ENCODE peak calls at places on chromosomes 12 and 14, in nine cellular contexts. One of them, this sample, is unnamed. For H3K4me1, the result is how much of the 10 kb centered on the place peaks cover.

GRCh38 chr14:64730681-64731080 is 26.5 kb downstream of the PLEKHG3 start:
- DNase-seq in transverse colon: no peak
- DNase-seq in Peyer's patch: peak
- DNase-seq in body of pancreas: no peak
- DNase-seq in breast epithelium: no peak
- DNase-seq in adrenal gland: no peak
- DNase-seq in heart left ventricle: peak
- DNase-seq in tibial nerve: no peak
- DNase-seq in A549: no peak
- DNase-seq in this sample: no peak

GRCh38 chr12:129911437-129912049 is 7.7 kb upstream of the TMEM132D start:
- DNase-seq in A549: peak
- DNase-seq in tibial nerve: no peak
- DNase-seq in transverse colon: peak
- DNase-seq in breast epithelium: no peak
- DNase-seq in heart left ventricle: peak
- DNase-seq in adrenal gland: peak
- DNase-seq in Peyer's patch: no peak
- DNase-seq in body of pancreas: peak
- DNase-seq in this sample: no peak

GRCh38 chr14:58637391-58638230 is at the start of gene DACT1:
- DNase-seq in tibial nerve: peak
- DNase-seq in transverse colon: peak
- DNase-seq in breast epithelium: no peak
- DNase-seq in heart left ventricle: peak
- DNase-seq in Peyer's patch: peak
- DNase-seq in A549: peak
- DNase-seq in adrenal gland: peak
- DNase-seq in body of pancreas: peak
- DNase-seq in this sample: peak

GRCh38 chr12:55908726-55909512 is 18.8 kb downstream of the PYM1 start:
- DNase-seq in A549: no peak
- DNase-seq in heart left ventricle: no peak
- DNase-seq in breast epithelium: no peak
- DNase-seq in body of pancreas: peak
- DNase-seq in Peyer's patch: no peak
- DNase-seq in tibial nerve: no peak
- DNase-seq in transverse colon: no peak
- DNase-seq in adrenal gland: no peak
- DNase-seq in this sample: no peak

GRCh38 chr14:59631237-59631636 is 54.6 kb upstream of the CCDC175 start:
- DNase-seq in adrenal gland: no peak
- DNase-seq in transverse colon: no peak
- DNase-seq in body of pancreas: no peak
- DNase-seq in Peyer's patch: no peak
- DNase-seq in A549: no peak
- DNase-seq in heart left ventricle: no peak
- DNase-seq in tibial nerve: no peak
- DNase-seq in breast epithelium: no peak
- DNase-seq in this sample: no peak

GRCh38 chr12:6345319-6346071 is 3.6 kb upstream of the TNFRSF1A start:
- DNase-seq in adrenal gland: peak
- DNase-seq in A549: peak
- DNase-seq in Peyer's patch: peak
- DNase-seq in tibial nerve: no peak
- DNase-seq in body of pancreas: peak
- DNase-seq in breast epithelium: no peak
- DNase-seq in transverse colon: no peak
- DNase-seq in heart left ventricle: no peak
- DNase-seq in this sample: peak

GRCh38 chr14:54173782-54174181 is 217.2 kb upstream of the BMP4 start:
- DNase-seq in breast epithelium: no peak
- DNase-seq in tibial nerve: no peak
- DNase-seq in A549: no peak
- DNase-seq in transverse colon: no peak
- DNase-seq in adrenal gland: no peak
- DNase-seq in body of pancreas: no peak
- DNase-seq in heart left ventricle: no peak
- DNase-seq in Peyer's patch: no peak
- DNase-seq in this sample: no peak

GRCh38 chr12:1115471-1116242 is 124.6 kb downstream of the ERC1 start:
- DNase-seq in adrenal gland: no peak
- DNase-seq in body of pancreas: no peak
- DNase-seq in transverse colon: no peak
- DNase-seq in heart left ventricle: no peak
- DNase-seq in breast epithelium: no peak
- DNase-seq in A549: no peak
- DNase-seq in Peyer's patch: no peak
- DNase-seq in tibial nerve: no peak
- DNase-seq in this sample: no peak

GRCh38 chr12:29212682-29213397 is 63.8 kb downstream of the FAR2 start:
- DNase-seq in adrenal gland: no peak
- DNase-seq in A549: no peak
- DNase-seq in tibial nerve: no peak
- DNase-seq in transverse colon: no peak
- DNase-seq in breast epithelium: no peak
- DNase-seq in body of pancreas: no peak
- DNase-seq in Peyer's patch: no peak
- DNase-seq in heart left ventricle: no peak
- DNase-seq in this sample: no peak

GRCh38 chr12:68899251-68899771 is 33.7 kb downstream of the CPM start:
- DNase-seq in heart left ventricle: no peak
- DNase-seq in adrenal gland: peak
- DNase-seq in tibial nerve: peak
- DNase-seq in body of pancreas: peak
- DNase-seq in A549: peak
- DNase-seq in breast epithelium: no peak
- DNase-seq in Peyer's patch: peak
- DNase-seq in transverse colon: peak
- DNase-seq in this sample: no peak

GRCh38 chr12:122527478-122527944 is 462 bp downstream of the KNTC1 start:
- DNase-seq in A549: peak
- DNase-seq in adrenal gland: no peak
- DNase-seq in transverse colon: peak
- DNase-seq in body of pancreas: no peak
- DNase-seq in Peyer's patch: no peak
- DNase-seq in heart left ventricle: no peak
- DNase-seq in breast epithelium: no peak
- DNase-seq in tibial nerve: no peak
- DNase-seq in this sample: no peak

GRCh38 chr12:11941601-11942360 is 129.0 kb upstream of the BCL2L14 start:
- DNase-seq in tibial nerve: no peak
- DNase-seq in Peyer's patch: no peak
- DNase-seq in adrenal gland: no peak
- DNase-seq in breast epithelium: no peak
- DNase-seq in A549: no peak
- DNase-seq in body of pancreas: no peak
- DNase-seq in transverse colon: no peak
- DNase-seq in heart left ventricle: no peak
- DNase-seq in this sample: no peak

GRCh38 chr14:61179061-61179675 is 102.0 kb downstream of the TMEM30B start:
- DNase-seq in transverse colon: no peak
- DNase-seq in breast epithelium: no peak
- DNase-seq in tibial nerve: no peak
- DNase-seq in heart left ventricle: no peak
- DNase-seq in A549: peak
- DNase-seq in body of pancreas: no peak
- DNase-seq in adrenal gland: no peak
- DNase-seq in Peyer's patch: no peak
- DNase-seq in this sample: no peak

GRCh38 chr14:61178226-61179060 is 102.7 kb downstream of the TMEM30B start:
- DNase-seq in heart left ventricle: no peak
- DNase-seq in tibial nerve: no peak
- DNase-seq in transverse colon: no peak
- DNase-seq in breast epithelium: no peak
- DNase-seq in adrenal gland: peak
- DNase-seq in Peyer's patch: no peak
- DNase-seq in body of pancreas: peak
- DNase-seq in A549: peak
- DNase-seq in this sample: no peak

GRCh38 chr14:61179776-61180398 is 101.3 kb downstream of the TMEM30B start:
- DNase-seq in heart left ventricle: no peak
- DNase-seq in adrenal gland: no peak
- DNase-seq in transverse colon: no peak
- DNase-seq in tibial nerve: no peak
- DNase-seq in Peyer's patch: no peak
- DNase-seq in breast epithelium: no peak
- DNase-seq in body of pancreas: no peak
- DNase-seq in A549: no peak
- DNase-seq in this sample: no peak

GRCh38 chr14:61176686-61177085 is 104.5 kb downstream of the TMEM30B start:
- DNase-seq in A549: no peak
- DNase-seq in transverse colon: no peak
- DNase-seq in tibial nerve: no peak
- DNase-seq in body of pancreas: no peak
- DNase-seq in Peyer's patch: no peak
- DNase-seq in heart left ventricle: no peak
- DNase-seq in adrenal gland: no peak
- DNase-seq in breast epithelium: no peak
- DNase-seq in this sample: no peak

DNA sequence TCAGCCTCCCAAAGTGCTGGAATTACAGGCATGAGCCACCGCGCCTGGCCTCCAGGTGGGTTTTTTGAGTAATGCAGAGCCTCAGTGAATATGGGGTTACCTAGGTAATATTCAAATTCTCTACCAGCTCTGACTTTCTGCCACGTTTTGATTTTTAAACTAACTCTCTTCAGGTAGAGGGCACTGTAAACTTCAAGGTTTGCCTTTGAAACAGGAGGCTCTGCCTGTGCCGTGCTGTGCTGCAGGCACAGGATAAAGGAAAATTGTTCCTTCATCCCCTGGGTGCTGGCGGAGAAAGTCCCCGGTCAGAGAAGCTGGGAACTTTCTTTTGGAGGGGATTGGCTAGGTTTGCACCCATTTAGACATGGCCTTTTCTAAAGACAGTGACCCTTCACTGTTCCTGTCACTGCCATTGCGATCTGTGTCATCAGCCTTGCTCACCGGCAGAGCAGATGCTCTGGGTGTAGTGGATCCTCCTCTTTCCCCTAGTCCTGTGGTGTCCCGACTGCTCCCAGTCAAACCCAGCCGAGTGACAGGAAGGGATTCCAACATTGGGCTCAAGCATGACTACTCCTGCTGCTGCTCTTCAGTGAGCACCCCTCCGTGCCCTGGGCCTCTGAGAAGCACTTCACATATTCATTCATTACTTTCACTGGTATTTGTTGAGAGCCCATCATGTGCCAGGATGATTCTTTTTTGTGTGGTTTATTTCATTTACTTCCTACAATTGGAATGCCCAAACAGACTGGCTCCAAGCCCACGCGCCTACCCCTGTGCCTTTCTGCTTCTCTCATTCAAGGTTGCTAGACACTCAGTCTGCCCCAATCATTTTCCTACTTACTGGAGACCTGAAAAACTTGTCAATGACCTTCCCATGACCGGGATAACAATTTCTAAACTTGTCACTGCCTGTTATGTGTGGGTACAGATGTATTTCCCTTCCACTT is 103.6 kb downstream of the TMEM30B start:
- DNase-seq in heart left ventricle: no peak
- DNase-seq in body of pancreas: no peak
- DNase-seq in A549: no peak
- DNase-seq in breast epithelium: no peak
- DNase-seq in adrenal gland: no peak
- DNase-seq in transverse colon: no peak
- DNase-seq in tibial nerve: no peak
- DNase-seq in Peyer's patch: no peak
- DNase-seq in this sample: no peak
- H3K4me3 ChIP-seq in heart left ventricle: no peak
- H3K4me3 ChIP-seq in body of pancreas: no peak
- H3K4me3 ChIP-seq in A549: no peak
- H3K4me3 ChIP-seq in breast epithelium: no peak
- H3K4me3 ChIP-seq in adrenal gland: peak
- H3K4me3 ChIP-seq in transverse colon: no peak
- H3K4me3 ChIP-seq in tibial nerve: no peak
- H3K4me3 ChIP-seq in Peyer's patch: no peak
- H3K4me3 ChIP-seq in this sample: no peak

GRCh38 chr14:32137313-32137712 is 60.2 kb downstream of the ARHGAP5 start:
- DNase-seq in Peyer's patch: no peak
- DNase-seq in tibial nerve: no peak
- DNase-seq in A549: no peak
- DNase-seq in body of pancreas: no peak
- DNase-seq in heart left ventricle: no peak
- DNase-seq in adrenal gland: no peak
- DNase-seq in transverse colon: no peak
- DNase-seq in breast epithelium: no peak
- DNase-seq in this sample: no peak

GRCh38 chr14:32137883-32138282 is 60.8 kb downstream of the ARHGAP5 start:
- DNase-seq in tibial nerve: no peak
- DNase-seq in adrenal gland: no peak
- DNase-seq in Peyer's patch: no peak
- DNase-seq in A549: no peak
- DNase-seq in body of pancreas: no peak
- DNase-seq in heart left ventricle: no peak
- DNase-seq in transverse colon: no peak
- DNase-seq in breast epithelium: no peak
- DNase-seq in this sample: no peak

GRCh38 chr14:32142754-32143437 is 58.9 kb upstream of the RNU6-7 start:
- DNase-seq in heart left ventricle: no peak
- DNase-seq in Peyer's patch: no peak
- DNase-seq in A549: no peak
- DNase-seq in body of pancreas: no peak
- DNase-seq in adrenal gland: no peak
- DNase-seq in breast epithelium: no peak
- DNase-seq in transverse colon: no peak
- DNase-seq in tibial nerve: no peak
- DNase-seq in this sample: no peak
- TF ChIP-seq POLR2A in heart left ventricle: no peak
- TF ChIP-seq POLR2A in Peyer's patch: no peak
- TF ChIP-seq POLR2A in A549: no peak
- TF ChIP-seq POLR2A in body of pancreas: no peak
- TF ChIP-seq POLR2A in adrenal gland: no peak
- TF ChIP-seq POLR2A in breast epithelium: no peak
- TF ChIP-seq POLR2A in transverse colon: no peak
- TF ChIP-seq POLR2A in tibial nerve: no peak
- TF ChIP-seq POLR2A in this sample: no peak

GRCh38 chr12:124519741-124520140 is 47.7 kb downstream of the NCOR2 start:
- DNase-seq in breast epithelium: no peak
- DNase-seq in transverse colon: no peak
- DNase-seq in heart left ventricle: no peak
- DNase-seq in adrenal gland: no peak
- DNase-seq in A549: no peak
- DNase-seq in tibial nerve: no peak
- DNase-seq in body of pancreas: no peak
- DNase-seq in Peyer's patch: no peak
- DNase-seq in this sample: no peak
- H3K4me1 ChIP-seq in breast epithelium: under half
- H3K4me1 ChIP-seq in transverse colon: half or more
- H3K4me1 ChIP-seq in heart left ventricle: half or more
- H3K4me1 ChIP-seq in adrenal gland: under half
- H3K4me1 ChIP-seq in A549: half or more
- H3K4me1 ChIP-seq in tibial nerve: under half
- H3K4me1 ChIP-seq in body of pancreas: half or more
- H3K4me1 ChIP-seq in Peyer's patch: under half
- H3K4me1 ChIP-seq in this sample: under half

DNA sequence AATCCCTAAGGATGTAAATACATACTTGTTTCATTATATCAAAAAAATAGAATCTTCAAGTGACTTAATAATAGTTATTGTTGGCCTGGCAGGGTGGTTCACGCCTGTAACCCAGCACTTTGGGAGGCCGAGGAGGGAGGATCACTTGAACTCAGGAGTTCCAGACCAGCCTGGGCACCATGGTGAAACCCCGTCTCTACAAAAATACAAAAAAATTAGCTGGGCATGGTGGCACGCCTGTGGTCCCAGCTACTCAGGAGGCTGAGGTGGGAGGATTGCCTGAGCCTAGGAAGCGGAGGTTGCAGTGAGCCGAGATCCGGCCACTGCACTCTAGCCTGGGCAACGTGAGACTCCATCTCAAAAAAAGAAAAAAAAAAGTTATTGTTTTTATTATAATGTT is 1.7 kb downstream of the USP15 start:
- DNase-seq in heart left ventricle: no peak
- DNase-seq in adrenal gland: no peak
- DNase-seq in breast epithelium: no peak
- DNase-seq in tibial nerve: no peak
- DNase-seq in body of pancreas: no peak
- DNase-seq in transverse colon: no peak
- DNase-seq in Peyer's patch: no peak
- DNase-seq in A549: no peak
- DNase-seq in this sample: no peak
- H3K4me3 ChIP-seq in heart left ventricle: peak
- H3K4me3 ChIP-seq in adrenal gland: peak
- H3K4me3 ChIP-seq in breast epithelium: peak
- H3K4me3 ChIP-seq in tibial nerve: no peak
- H3K4me3 ChIP-seq in body of pancreas: no peak
- H3K4me3 ChIP-seq in transverse colon: no peak
- H3K4me3 ChIP-seq in Peyer's patch: peak
- H3K4me3 ChIP-seq in A549: peak
- H3K4me3 ChIP-seq in this sample: no peak